ENCODE peak calls at places on chromosomes 13 and 19, in nine cellular contexts. One of them, this sample, is unnamed.

GRCh38 chr19:3387645-3388589 is 21.5 kb downstream of the NFIC start:
- DNase-seq in coronary artery: peak
- DNase-seq in adrenal gland: peak
- DNase-seq in psoas muscle: peak
- DNase-seq in CD4-positive, alpha-beta memory T cell: no peak
- DNase-seq in caudate nucleus: peak
- DNase-seq in PC-9: no peak
- DNase-seq in right lobe of liver: peak
- DNase-seq in stomach: peak
- DNase-seq in this sample: no peak

GRCh38 chr19:51660975-51661600 is 14.5 kb upstream of the SIGLEC14 start:
- DNase-seq in coronary artery: no peak
- DNase-seq in adrenal gland: peak
- DNase-seq in psoas muscle: peak
- DNase-seq in CD4-positive, alpha-beta memory T cell: peak
- DNase-seq in caudate nucleus: peak
- DNase-seq in PC-9: peak
- DNase-seq in right lobe of liver: peak
- DNase-seq in stomach: peak
- DNase-seq in this sample: peak

GRCh38 chr13:49300716-49301589 is 53.2 kb downstream of the CDADC1 start:
- DNase-seq in coronary artery: no peak
- DNase-seq in adrenal gland: peak
- DNase-seq in psoas muscle: peak
- DNase-seq in CD4-positive, alpha-beta memory T cell: peak
- DNase-seq in caudate nucleus: no peak
- DNase-seq in PC-9: peak
- DNase-seq in right lobe of liver: no peak
- DNase-seq in stomach: peak
- DNase-seq in this sample: peak

GRCh38 chr19:11089254-11090013 is at the start of gene LDLR:
- DNase-seq in coronary artery: peak
- DNase-seq in adrenal gland: peak
- DNase-seq in psoas muscle: peak
- DNase-seq in CD4-positive, alpha-beta memory T cell: peak
- DNase-seq in caudate nucleus: no peak
- DNase-seq in PC-9: peak
- DNase-seq in right lobe of liver: peak
- DNase-seq in stomach: peak
- DNase-seq in this sample: peak

GRCh38 chr19:1026189-1027019 is at the start of gene CNN2:
- DNase-seq in coronary artery: peak
- DNase-seq in adrenal gland: peak
- DNase-seq in psoas muscle: peak
- DNase-seq in CD4-positive, alpha-beta memory T cell: peak
- DNase-seq in caudate nucleus: no peak
- DNase-seq in PC-9: no peak
- DNase-seq in right lobe of liver: peak
- DNase-seq in stomach: peak
- DNase-seq in this sample: peak

GRCh38 chr19:39403331-39404312 is 3.0 kb upstream of the ZFP36 start:
- DNase-seq in coronary artery: peak
- DNase-seq in adrenal gland: peak
- DNase-seq in psoas muscle: peak
- DNase-seq in CD4-positive, alpha-beta memory T cell: peak
- DNase-seq in caudate nucleus: peak
- DNase-seq in PC-9: peak
- DNase-seq in right lobe of liver: peak
- DNase-seq in stomach: peak
- DNase-seq in this sample: peak

GRCh38 chr13:68806125-68806524 is 1301.5 kb upstream of the ATXN8OS start:
- DNase-seq in coronary artery: no peak
- DNase-seq in adrenal gland: no peak
- DNase-seq in psoas muscle: no peak
- DNase-seq in CD4-positive, alpha-beta memory T cell: no peak
- DNase-seq in caudate nucleus: no peak
- DNase-seq in PC-9: no peak
- DNase-seq in right lobe of liver: no peak
- DNase-seq in stomach: no peak
- DNase-seq in this sample: no peak

GRCh38 chr13:80037505-80037888 is 303.4 kb downstream of the SPRY2 start:
- DNase-seq in coronary artery: no peak
- DNase-seq in adrenal gland: no peak
- DNase-seq in psoas muscle: no peak
- DNase-seq in CD4-positive, alpha-beta memory T cell: no peak
- DNase-seq in caudate nucleus: no peak
- DNase-seq in PC-9: no peak
- DNase-seq in right lobe of liver: no peak
- DNase-seq in stomach: no peak
- DNase-seq in this sample: peak

DNA sequence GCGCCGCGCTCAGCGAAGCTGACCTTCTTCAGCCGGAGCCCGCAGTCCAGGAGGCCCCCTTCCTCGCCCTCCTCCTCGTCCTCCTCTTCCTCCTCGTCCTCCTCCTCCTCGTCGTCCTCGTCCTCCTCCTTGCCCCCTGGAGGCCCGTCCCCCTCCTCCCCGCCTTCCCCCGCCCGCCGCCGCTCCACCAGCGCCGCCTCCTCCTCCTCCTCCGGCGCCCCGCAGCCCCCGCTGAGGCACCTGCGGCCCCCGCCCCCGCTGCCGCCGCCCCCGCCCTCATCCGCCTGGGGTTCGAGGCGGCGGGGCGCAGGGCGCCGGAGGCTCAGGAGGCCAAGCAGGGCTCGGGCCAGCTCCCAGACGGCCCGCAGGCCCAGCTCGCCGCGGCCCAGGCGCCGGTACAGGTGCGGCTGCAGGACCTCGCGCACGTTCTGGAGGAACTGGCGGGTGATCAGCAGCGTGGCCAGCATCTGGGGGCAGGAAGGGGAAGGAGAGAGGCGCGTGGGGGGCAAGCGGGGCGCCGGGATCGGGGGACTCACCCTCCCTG is 6.1 kb downstream of the ANO8 start:
- DNase-seq in coronary artery: no peak
- DNase-seq in adrenal gland: no peak
- DNase-seq in psoas muscle: no peak
- DNase-seq in CD4-positive, alpha-beta memory T cell: peak
- DNase-seq in caudate nucleus: no peak
- DNase-seq in PC-9: no peak
- DNase-seq in right lobe of liver: no peak
- DNase-seq in stomach: no peak
- DNase-seq in this sample: no peak
- H3K27ac ChIP-seq in coronary artery: no peak
- H3K27ac ChIP-seq in adrenal gland: peak
- H3K27ac ChIP-seq in psoas muscle: no peak
- H3K27ac ChIP-seq in CD4-positive, alpha-beta memory T cell: peak
- H3K27ac ChIP-seq in caudate nucleus: no peak
- H3K27ac ChIP-seq in PC-9: no peak
- H3K27ac ChIP-seq in right lobe of liver: no peak
- H3K27ac ChIP-seq in stomach: peak
- H3K27ac ChIP-seq in this sample: no peak

GRCh38 chr19:44777715-44778347 is at the start of gene CBLC:
- DNase-seq in coronary artery: no peak
- DNase-seq in adrenal gland: no peak
- DNase-seq in psoas muscle: no peak
- DNase-seq in CD4-positive, alpha-beta memory T cell: no peak
- DNase-seq in caudate nucleus: no peak
- DNase-seq in PC-9: peak
- DNase-seq in right lobe of liver: peak
- DNase-seq in stomach: peak
- DNase-seq in this sample: no peak
- H3K27ac ChIP-seq in coronary artery: no peak
- H3K27ac ChIP-seq in adrenal gland: no peak
- H3K27ac ChIP-seq in psoas muscle: no peak
- H3K27ac ChIP-seq in CD4-positive, alpha-beta memory T cell: no peak
- H3K27ac ChIP-seq in caudate nucleus: no peak
- H3K27ac ChIP-seq in PC-9: peak
- H3K27ac ChIP-seq in right lobe of liver: peak
- H3K27ac ChIP-seq in stomach: peak
- H3K27ac ChIP-seq in this sample: peak

GRCh38 chr19:24166055-24166454 is 79.1 kb downstream of the ZNF254 start:
- DNase-seq in coronary artery: no peak
- DNase-seq in adrenal gland: no peak
- DNase-seq in psoas muscle: no peak
- DNase-seq in CD4-positive, alpha-beta memory T cell: no peak
- DNase-seq in caudate nucleus: no peak
- DNase-seq in PC-9: no peak
- DNase-seq in right lobe of liver: no peak
- DNase-seq in stomach: no peak
- DNase-seq in this sample: no peak
- H3K27ac ChIP-seq in coronary artery: no peak
- H3K27ac ChIP-seq in adrenal gland: no peak
- H3K27ac ChIP-seq in psoas muscle: no peak
- H3K27ac ChIP-seq in CD4-positive, alpha-beta memory T cell: no peak
- H3K27ac ChIP-seq in caudate nucleus: no peak
- H3K27ac ChIP-seq in PC-9: no peak
- H3K27ac ChIP-seq in right lobe of liver: no peak
- H3K27ac ChIP-seq in stomach: no peak
- H3K27ac ChIP-seq in this sample: no peak

DNA sequence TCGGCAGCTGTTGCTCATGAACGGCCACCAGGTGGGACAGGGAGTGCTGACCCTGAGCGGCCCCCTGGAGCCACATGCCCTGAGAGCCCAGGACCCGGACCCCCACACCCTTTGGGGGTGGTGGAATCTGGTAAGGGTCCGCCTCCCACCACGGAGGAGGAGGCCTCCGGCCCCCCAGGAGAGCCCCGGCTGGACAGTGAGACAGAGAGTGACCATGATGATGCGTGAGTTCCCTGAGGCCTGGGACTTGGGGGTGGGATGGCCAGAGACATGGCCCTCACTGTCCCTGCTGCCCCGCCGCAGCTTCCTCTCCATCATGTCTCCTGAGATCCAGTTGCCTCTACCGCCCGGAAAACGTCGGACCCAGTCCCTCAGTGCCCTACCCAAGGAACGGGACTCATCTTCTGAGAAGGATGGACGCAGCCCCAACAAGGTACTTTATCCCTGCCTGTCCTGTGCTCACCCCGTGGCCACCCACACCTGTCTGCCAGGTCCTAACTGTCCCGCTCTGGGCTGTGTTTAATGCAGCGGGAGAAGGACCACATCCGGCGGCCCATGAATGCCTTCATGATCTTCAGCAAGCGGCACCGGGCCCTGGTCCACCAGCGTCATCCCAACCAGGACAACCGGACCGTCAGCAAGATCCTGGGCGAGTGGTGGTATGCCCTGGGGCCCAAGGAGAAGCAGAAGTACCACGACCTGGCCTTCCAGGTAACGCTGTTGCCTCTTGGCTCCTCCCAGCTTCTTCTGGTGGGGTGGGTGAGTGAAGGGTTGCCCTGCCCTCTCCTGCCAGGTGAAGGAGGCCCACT is 14.7 kb upstream of the PRR19 start:
- DNase-seq in coronary artery: no peak
- DNase-seq in adrenal gland: peak
- DNase-seq in psoas muscle: no peak
- DNase-seq in CD4-positive, alpha-beta memory T cell: peak
- DNase-seq in caudate nucleus: no peak
- DNase-seq in PC-9: no peak
- DNase-seq in right lobe of liver: peak
- DNase-seq in stomach: no peak
- DNase-seq in this sample: no peak
- H3K27ac ChIP-seq in coronary artery: peak
- H3K27ac ChIP-seq in adrenal gland: no peak
- H3K27ac ChIP-seq in psoas muscle: no peak
- H3K27ac ChIP-seq in CD4-positive, alpha-beta memory T cell: no peak
- H3K27ac ChIP-seq in caudate nucleus: no peak
- H3K27ac ChIP-seq in PC-9: no peak
- H3K27ac ChIP-seq in right lobe of liver: no peak
- H3K27ac ChIP-seq in stomach: peak
- H3K27ac ChIP-seq in this sample: no peak

GRCh38 chr19:45571457-45572220 is 13.0 kb downstream of the OPA3 start:
- DNase-seq in coronary artery: no peak
- DNase-seq in adrenal gland: no peak
- DNase-seq in psoas muscle: no peak
- DNase-seq in CD4-positive, alpha-beta memory T cell: no peak
- DNase-seq in caudate nucleus: no peak
- DNase-seq in PC-9: no peak
- DNase-seq in right lobe of liver: no peak
- DNase-seq in stomach: no peak
- DNase-seq in this sample: no peak

GRCh38 chr19:45569619-45570421 is 14.8 kb downstream of the OPA3 start:
- DNase-seq in coronary artery: no peak
- DNase-seq in adrenal gland: peak
- DNase-seq in psoas muscle: peak
- DNase-seq in CD4-positive, alpha-beta memory T cell: peak
- DNase-seq in caudate nucleus: no peak
- DNase-seq in PC-9: peak
- DNase-seq in right lobe of liver: peak
- DNase-seq in stomach: peak
- DNase-seq in this sample: no peak

GRCh38 chr19:45567609-45568008 is 17.0 kb downstream of the OPA3 start:
- DNase-seq in coronary artery: no peak
- DNase-seq in adrenal gland: no peak
- DNase-seq in psoas muscle: no peak
- DNase-seq in CD4-positive, alpha-beta memory T cell: no peak
- DNase-seq in caudate nucleus: no peak
- DNase-seq in PC-9: peak
- DNase-seq in right lobe of liver: no peak
- DNase-seq in stomach: no peak
- DNase-seq in this sample: no peak

GRCh38 chr19:45564131-45564780 is 20.3 kb downstream of the OPA3 start:
- DNase-seq in coronary artery: no peak
- DNase-seq in adrenal gland: no peak
- DNase-seq in psoas muscle: no peak
- DNase-seq in CD4-positive, alpha-beta memory T cell: no peak
- DNase-seq in caudate nucleus: no peak
- DNase-seq in PC-9: no peak
- DNase-seq in right lobe of liver: no peak
- DNase-seq in stomach: no peak
- DNase-seq in this sample: no peak

GRCh38 chr19:45568732-45569131 is 15.9 kb downstream of the OPA3 start:
- DNase-seq in coronary artery: no peak
- DNase-seq in adrenal gland: no peak
- DNase-seq in psoas muscle: no peak
- DNase-seq in CD4-positive, alpha-beta memory T cell: no peak
- DNase-seq in caudate nucleus: no peak
- DNase-seq in PC-9: peak
- DNase-seq in right lobe of liver: no peak
- DNase-seq in stomach: no peak
- DNase-seq in this sample: no peak
- H3K27ac ChIP-seq in coronary artery: peak
- H3K27ac ChIP-seq in adrenal gland: no peak
- H3K27ac ChIP-seq in psoas muscle: peak
- H3K27ac ChIP-seq in CD4-positive, alpha-beta memory T cell: no peak
- H3K27ac ChIP-seq in caudate nucleus: no peak
- H3K27ac ChIP-seq in PC-9: peak
- H3K27ac ChIP-seq in right lobe of liver: peak
- H3K27ac ChIP-seq in stomach: peak
- H3K27ac ChIP-seq in this sample: no peak

This sample was measured in SJSA1.